ENCODE peak calls at places on chromosome 21, in four cellular contexts. S is DND-41; K is CD4-positive, alpha-beta memory T cell; A is A549. Q is an unnamed sample. For H3K4me1, the result is how much of the 10 kb centered on the place peaks cover.

GRCh38 chr21:43859747-43860214 is 5.2 kb upstream of the AGPAT3 start:
- DNase-seq in S (no peak), K (no peak), A (no peak), Q (no peak)

GRCh38 chr21:34889287-34889536 is 159.9 kb downstream of the RUNX1 start:
- DNase-seq in S (peak), K (no peak), A (no peak), Q (no peak)

GRCh38 chr21:39385299-39386145 is 36.6 kb upstream of the HMGN1 start:
- DNase-seq in S (no peak), K (peak), A (peak), Q (peak)

GRCh38 chr21:41321908-41322495 is 5.4 kb downstream of the FAM3B start:
- DNase-seq in S (no peak), K (no peak), A (no peak), Q (no peak)

GRCh38 chr21:35190201-35190701 is 141.1 kb upstream of the RUNX1 start:
- DNase-seq in S (no peak), K (no peak), A (no peak), Q (no peak)

GRCh38 chr21:35585155-35585554 is 475.2 kb downstream of the SETD4 start:
- DNase-seq in S (no peak), K (no peak), A (no peak), Q (no peak)

GRCh38 chr21:18174370-18174769 is 70.3 kb upstream of the CHODL start:
- DNase-seq in S (no peak), K (no peak), A (no peak), Q (no peak)

GRCh38 chr21:46150073-46150472 is 5.3 kb downstream of the FTCD start:
- DNase-seq in S (no peak), K (no peak), A (no peak), Q (no peak)

GRCh38 chr21:40351006-40351405 is 483.8 kb downstream of the PCP4 start:
- DNase-seq in S (no peak), K (no peak), A (no peak), Q (no peak)

GRCh38 chr21:18951291-18952038 is 547.9 kb upstream of the TMPRSS15 start:
- DNase-seq in S (peak), K (no peak), A (no peak), Q (no peak)

GRCh38 chr21:17673261-17674020 is 60.7 kb upstream of the BTG3 start:
- DNase-seq in S (no peak), K (no peak), A (no peak), Q (no peak)

GRCh38 chr21:46636550-46637289 is 1.2 kb downstream of the PRMT2 start:
- DNase-seq in S (no peak), K (peak), A (no peak), Q (no peak)

GRCh38 chr21:35298757-35299156 is 249.7 kb upstream of the RUNX1 start:
- DNase-seq in S (no peak), K (no peak), A (no peak), Q (no peak)

GRCh38 chr21:36589352-36589971 is 109.5 kb upstream of the SIM2 start:
- DNase-seq in S (peak), K (no peak), A (no peak), Q (no peak)

GRCh38 chr21:37060296-37060695 is 12.6 kb downstream of the PIGP start:
- DNase-seq in S (peak), K (no peak), A (peak), Q (no peak)

GRCh38 chr21:46092026-46092764 is 5.7 kb upstream of the COL6A2 start:
- DNase-seq in S (no peak), K (no peak), A (no peak), Q (no peak)

GRCh38 chr21:24204641-24205040 is 1402.6 kb downstream of the MRPL39 start:
- DNase-seq in S (no peak), K (no peak), A (no peak), Q (no peak)

GRCh38 chr21:35609263-35609662 is 451.1 kb downstream of the SETD4 start:
- DNase-seq in S (no peak), K (no peak), A (no peak), Q (no peak)

GRCh38 chr21:38716942-38717341 is 88.8 kb upstream of the ETS2 start:
- DNase-seq in S (no peak), K (no peak), A (no peak), Q (no peak)

GRCh38 chr21:29196664-29197052 is 66.2 kb downstream of the MAP3K7CL start:
- DNase-seq in S (no peak), K (no peak), A (no peak), Q (no peak)

GRCh38 chr21:24118738-24119470 is 1488.4 kb downstream of the MRPL39 start:
- DNase-seq in S (no peak), K (no peak), A (no peak), Q (no peak)

GRCh38 chr21:35203093-35204021 is 154.3 kb upstream of the RUNX1 start:
- DNase-seq in S (no peak), K (no peak), A (no peak), Q (no peak)

GRCh38 chr21:31444061-31444460 is 100.0 kb upstream of the TIAM1 start:
- DNase-seq in S (no peak), K (no peak), A (no peak), Q (peak)

GRCh38 chr21:14542638-14543037 is 3.5 kb downstream of the SAMSN1 start:
- DNase-seq in S (no peak), K (no peak), A (no peak), Q (no peak)

GRCh38 chr21:35637431-35637830 is 422.9 kb downstream of the SETD4 start:
- DNase-seq in S (no peak), K (no peak), A (no peak), Q (no peak)

GRCh38 chr21:20822559-20823133 is 175.6 kb upstream of the NCAM2 start:
- DNase-seq in S (no peak), K (no peak), A (no peak), Q (no peak)

GRCh38 chr21:38794978-38795377 is 10.8 kb upstream of the ETS2 start:
- DNase-seq in S (no peak), K (no peak), A (no peak), Q (no peak)

GRCh38 chr21:36188081-36188681 is 31.6 kb downstream of the DOP1B start:
- DNase-seq in S (no peak), K (no peak), A (no peak), Q (no peak)

GRCh38 chr21:34351786-34352241 is 12.0 kb upstream of the KCNE2 start:
- DNase-seq in S (peak), K (peak), A (peak), Q (no peak)

GRCh38 chr21:41364308-41364707 is 2.5 kb downstream of the MX2 start:
- DNase-seq in S (no peak), K (no peak), A (no peak), Q (no peak)

GRCh38 chr21:37047079-37047478 is 25.8 kb downstream of the PIGP start:
- DNase-seq in S (no peak), K (no peak), A (no peak), Q (no peak)

GRCh38 chr21:25243809-25244208 is 363.5 kb downstream of the MRPL39 start:
- DNase-seq in S (no peak), K (no peak), A (no peak), Q (no peak)

GRCh38 chr21:43731476-43731875 is 12.5 kb downstream of the PDXK start:
- DNase-seq in S (no peak), K (no peak), A (no peak), Q (no peak)

GRCh38 chr21:14058566-14058965 is 152.2 kb downstream of the LIPI start:
- DNase-seq in S (no peak), K (no peak), A (no peak), Q (no peak)

GRCh38 chr21:25402134-25402957 is 204.9 kb downstream of the MRPL39 start:
- DNase-seq in S (peak), K (no peak), A (no peak), Q (no peak)

GRCh38 chr21:43772368-43772870 is 3.7 kb downstream of the CSTB start:
- DNase-seq in S (no peak), K (no peak), A (no peak), Q (no peak)

GRCh38 chr21:44999428-44999971 is 59.7 kb downstream of the SLX9 start:
- DNase-seq in S (no peak), K (no peak), A (no peak), Q (no peak)

GRCh38 chr21:44996983-44997936 is 57.4 kb downstream of the SLX9 start:
- DNase-seq in S (no peak), K (no peak), A (no peak), Q (no peak)

GRCh38 chr21:44998621-44999427 is 59.0 kb downstream of the SLX9 start:
- DNase-seq in S (no peak), K (no peak), A (no peak), Q (no peak)

GRCh38 chr21:44996501-44996921 is 56.7 kb downstream of the SLX9 start:
- DNase-seq in S (no peak), K (no peak), A (no peak), Q (no peak)

DNA sequence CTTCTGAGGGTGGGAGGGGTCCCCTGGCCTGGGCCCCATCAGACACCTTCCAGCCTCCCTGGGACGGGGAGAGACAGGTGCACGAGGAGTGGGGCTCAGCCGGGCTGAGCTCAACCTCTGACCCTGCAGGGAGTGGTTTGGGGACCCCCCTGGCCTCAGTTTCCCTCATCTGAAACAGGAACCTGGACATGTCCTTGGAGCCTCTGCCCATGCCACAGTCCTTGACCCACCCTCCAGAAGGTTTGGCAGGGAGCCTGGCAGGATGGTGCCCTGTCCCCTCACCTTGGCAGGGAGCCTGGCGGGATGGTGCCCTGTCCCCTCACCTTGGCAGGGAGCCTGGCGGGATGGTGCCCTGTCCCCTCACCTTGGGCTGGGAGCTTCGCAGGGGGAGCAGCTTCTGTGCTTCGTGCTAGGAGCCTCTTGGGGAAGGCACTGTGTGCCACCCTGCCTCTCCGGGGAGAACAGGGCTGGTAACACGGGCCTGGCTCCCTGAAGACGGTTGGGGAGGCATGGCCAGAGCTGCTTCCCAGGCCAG is 58.3 kb downstream of the SLX9 start:
- DNase-seq in S (no peak), K (no peak), A (no peak), Q (no peak)
- H3K4me1 ChIP-seq in S (under half), K (under half), A (under half), Q (under half)

GRCh38 chr21:26843912-26844257 is 1.3 kb downstream of the ADAMTS1 start:
- DNase-seq in S (no peak), K (no peak), A (no peak), Q (no peak)

GRCh38 chr21:26845750-26846035 is 484 bp upstream of the ADAMTS1 start:
- DNase-seq in S (no peak), K (no peak), A (no peak), Q (no peak)

GRCh38 chr21:26842976-26843911 is 2.0 kb downstream of the ADAMTS1 start:
- DNase-seq in S (no peak), K (no peak), A (no peak), Q (peak)

GRCh38 chr21:26845066-26845749 is at the start of gene ADAMTS1:
- DNase-seq in S (no peak), K (no peak), A (no peak), Q (no peak)

DNA sequence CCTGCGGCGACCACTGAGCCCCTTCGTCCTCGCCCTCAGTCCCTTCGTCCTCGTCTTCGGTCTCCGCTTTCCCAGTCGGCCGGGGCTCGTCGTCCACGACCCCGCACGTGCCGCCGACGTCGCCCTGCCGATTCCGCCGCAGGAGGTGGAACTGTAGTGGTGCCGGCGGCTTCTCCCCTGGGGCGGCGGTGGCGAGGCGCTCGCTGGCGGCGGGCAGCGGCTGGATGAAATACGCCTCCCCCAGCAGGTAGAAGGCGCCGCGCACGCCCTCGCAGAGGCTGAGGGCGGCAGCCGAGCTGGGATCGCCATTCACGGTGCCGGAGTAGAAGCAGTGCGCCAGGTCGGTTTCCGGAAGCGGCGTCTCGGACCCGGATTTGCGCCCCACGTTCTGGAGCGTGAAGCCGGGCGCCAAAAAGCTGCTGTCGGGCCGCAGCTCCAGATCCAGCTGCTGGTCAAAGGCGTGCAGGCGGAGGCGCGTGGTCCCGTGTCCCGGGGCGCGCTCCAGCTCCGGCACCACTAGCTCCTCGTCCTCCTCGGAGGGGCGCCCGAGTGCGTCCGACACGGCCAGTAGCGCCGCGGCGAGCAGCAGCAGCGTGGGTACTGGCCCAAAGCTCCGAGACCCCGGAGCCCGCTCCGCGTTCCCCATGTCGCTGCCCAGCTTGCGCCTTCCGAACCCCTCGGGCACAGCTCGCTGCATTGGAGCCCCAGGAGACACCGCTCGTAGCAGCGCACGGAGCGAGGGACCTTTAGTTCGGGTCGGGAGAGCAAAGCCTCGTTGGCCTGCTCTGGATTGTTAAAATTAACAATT is 747 bp downstream of the ADAMTS1 start:
- DNase-seq in S (no peak), K (no peak), A (no peak), Q (no peak)
- H3K4me1 ChIP-seq in S (half or more), K (under half), A (under half), Q (under half)

DNA sequence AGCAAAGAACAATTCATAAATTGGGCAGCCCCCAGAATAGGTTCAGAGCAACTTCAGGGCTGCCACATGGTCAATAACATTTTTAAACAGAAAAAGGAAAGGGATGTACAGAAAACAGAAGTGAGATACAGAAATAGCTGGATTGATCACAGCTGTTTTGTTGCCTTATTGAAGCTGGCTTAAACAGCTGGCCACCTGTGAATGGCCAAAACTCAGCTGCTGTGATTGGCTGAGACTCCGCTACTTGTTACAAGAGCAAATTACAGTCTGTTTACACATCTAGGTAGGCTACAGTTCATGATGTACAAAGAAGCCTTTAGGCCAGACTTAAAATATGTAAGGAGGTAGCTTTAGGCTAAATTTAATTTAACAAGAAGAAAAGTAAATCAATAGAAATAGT is 11.6 kb upstream of the IFNAR1 start:
- DNase-seq in S (no peak), K (no peak), A (no peak), Q (no peak)
- H3K4me1 ChIP-seq in S (under half), K (under half), A (under half), Q (under half)

GRCh38 chr21:15752763-15753407 is 23.1 kb downstream of the USP25 start:
- DNase-seq in S (no peak), K (no peak), A (no peak), Q (no peak)

GRCh38 chr21:15749868-15750174 is 20.0 kb downstream of the USP25 start:
- DNase-seq in S (no peak), K (no peak), A (no peak), Q (no peak)

GRCh38 chr21:15751037-15751436 is 21.3 kb downstream of the USP25 start:
- DNase-seq in S (no peak), K (no peak), A (no peak), Q (no peak)

GRCh38 chr21:15751561-15751960 is 21.8 kb downstream of the USP25 start:
- DNase-seq in S (no peak), K (no peak), A (no peak), Q (no peak)

DNA sequence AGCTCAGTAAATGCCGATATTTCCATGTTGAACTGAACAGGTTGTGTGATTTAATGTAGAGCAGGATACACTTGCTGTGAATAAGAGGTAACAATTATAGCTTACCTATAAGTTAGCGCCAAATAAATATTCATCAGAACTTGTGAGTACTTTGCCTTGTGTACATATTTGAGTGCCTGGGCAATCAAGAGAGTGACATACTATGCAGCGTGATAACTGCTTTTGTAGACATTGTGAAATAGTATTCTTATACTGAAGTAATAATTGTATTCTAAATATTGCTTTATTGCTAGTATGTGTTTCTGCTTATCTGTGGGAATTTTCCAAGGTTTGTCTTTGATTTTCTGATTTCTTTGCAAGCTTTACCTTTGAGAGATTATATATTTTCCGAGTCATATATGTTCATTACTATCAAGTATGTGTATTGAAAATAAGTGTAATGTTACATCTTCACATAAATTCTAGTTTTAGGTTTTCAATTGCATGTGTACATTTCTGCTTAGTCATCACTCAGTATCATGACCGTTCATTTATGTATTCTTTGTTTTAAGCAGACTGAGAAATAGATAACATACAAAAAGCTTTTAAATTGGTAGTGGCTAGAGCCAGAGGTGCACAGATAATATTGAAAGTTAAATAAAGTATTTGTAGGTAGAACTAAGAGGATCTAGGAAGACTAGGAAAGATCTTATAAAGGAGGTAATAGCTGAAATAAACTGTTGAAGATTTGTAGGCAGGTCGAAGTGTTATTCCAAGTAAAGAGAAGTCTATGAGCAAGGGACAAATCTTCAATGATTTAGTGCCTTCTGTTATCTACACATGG is 19.5 kb downstream of the USP25 start:
- DNase-seq in S (no peak), K (no peak), A (no peak), Q (no peak)
- H3K4me1 ChIP-seq in S (under half), K (half or more), A (half or more), Q (under half)

GRCh38 chr21:42499430-42500106 is 3.5 kb upstream of the RSPH1 start:
- DNase-seq in S (no peak), K (no peak), A (no peak), Q (no peak)

GRCh38 chr21:42498012-42498411 is 2.0 kb upstream of the RSPH1 start:
- DNase-seq in S (no peak), K (no peak), A (no peak), Q (no peak)

GRCh38 chr21:42503711-42504110 is 7.7 kb upstream of the RSPH1 start:
- DNase-seq in S (peak), K (no peak), A (no peak), Q (no peak)

GRCh38 chr21:42500225-42500624 is 4.2 kb upstream of the RSPH1 start:
- DNase-seq in S (no peak), K (no peak), A (no peak), Q (no peak)

DNA sequence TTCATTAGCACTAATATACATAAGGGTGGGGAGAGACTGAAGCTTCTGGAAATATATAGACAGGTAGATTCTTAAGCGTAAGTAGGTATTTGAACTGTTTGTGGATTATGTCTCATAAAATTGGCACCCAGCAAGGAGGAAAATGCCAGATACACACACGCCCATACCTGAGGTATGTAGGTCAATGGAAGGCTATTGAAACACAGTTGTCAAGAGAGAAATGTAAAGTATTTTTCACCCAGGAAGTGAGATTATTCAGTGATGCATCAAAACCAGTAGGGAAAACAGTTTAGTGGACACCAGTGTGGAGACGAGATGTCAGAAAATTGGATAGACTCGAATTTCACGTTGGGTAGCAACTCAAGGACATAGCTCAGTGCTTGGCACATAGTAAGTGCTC is 4.7 kb upstream of the RSPH1 start:
- DNase-seq in S (no peak), K (no peak), A (no peak), Q (no peak)
- H3K4me1 ChIP-seq in S (under half), K (under half), A (under half), Q (under half)

Q was measured in CD8-positive, alpha-beta T cell.